ENCODE peak calls at places on chromosomes 4 and X, in eight cellular contexts. D is left lung, A is left ventricle myocardium inferior, V is HFF-Myc, F is brain microvascular endothelial cell, T is epithelial cell of esophagus, G is fibroblast of the aortic adventitia, Q is ascending aorta. P is an unnamed sample.

GRCh38 chr4:70721747-70722146 is at the start of gene RUFY3:
- DNase-seq in D (no peak), T (no peak), F (peak), V (peak), A (no peak), Q (no peak), G (peak), P (no peak)

GRCh38 chrX:77061022-77061421 is 386.2 kb upstream of the FGF16 start:
- DNase-seq in A (no peak), V (no peak), Q (no peak), T (no peak), D (no peak), G (no peak), F (no peak), P (no peak)

GRCh38 chrX:5907202-5907601 is 321.5 kb downstream of the NLGN4X start:
- DNase-seq in T (no peak), G (no peak), D (no peak), V (no peak), Q (no peak), A (no peak), F (no peak), P (no peak)

GRCh38 chr4:142160509-142160908 is 524.1 kb downstream of the IL15 start:
- DNase-seq in D (no peak), Q (no peak), F (no peak), V (no peak), A (no peak), G (peak), T (no peak), P (peak)

GRCh38 chr4:156190606-156191005 is 236.9 kb upstream of the CTSO start:
- DNase-seq in F (peak), G (peak), Q (no peak), T (peak), A (no peak), D (no peak), V (no peak), P (no peak)

GRCh38 chr4:118797558-118798142 is 38.3 kb downstream of the SEC24D start:
- DNase-seq in T (no peak), A (no peak), F (peak), G (peak), V (no peak), Q (no peak), D (no peak), P (no peak)

GRCh38 chr4:107006218-107006617 is 29.9 kb downstream of the DKK2 start:
- DNase-seq in A (no peak), Q (no peak), F (no peak), T (no peak), V (no peak), D (no peak), G (no peak), P (no peak)

GRCh38 chr4:146545102-146545501 is 23.4 kb upstream of the SLC10A7 start:
- DNase-seq in Q (no peak), T (peak), V (no peak), F (peak), A (no peak), D (no peak), G (peak), P (peak)

GRCh38 chr4:101782546-101782945 is 8.0 kb upstream of the BANK1 start:
- DNase-seq in T (peak), V (no peak), F (no peak), A (no peak), G (no peak), Q (no peak), D (no peak), P (no peak)

GRCh38 chr4:26905172-26905571 is 44.5 kb downstream of the STIM2 start:
- DNase-seq in A (no peak), D (no peak), F (no peak), G (no peak), T (no peak), V (no peak), Q (no peak), P (no peak)

GRCh38 chr4:54498661-54499111 is 159.1 kb upstream of the KIT start:
- DNase-seq in G (peak), A (no peak), Q (no peak), T (peak), F (peak), V (no peak), D (no peak), P (peak)

GRCh38 chrX:111165902-111166301 is 69.9 kb downstream of the PAK3 start:
- DNase-seq in A (no peak), D (no peak), F (no peak), Q (no peak), V (no peak), T (no peak), G (no peak), P (no peak)

GRCh38 chrX:111168314-111168713 is 72.3 kb downstream of the PAK3 start:
- DNase-seq in D (no peak), V (no peak), G (no peak), A (no peak), Q (no peak), F (no peak), T (peak), P (no peak)

GRCh38 chrX:111167334-111167733 is 71.3 kb downstream of the PAK3 start:
- DNase-seq in Q (no peak), T (no peak), G (no peak), V (no peak), A (no peak), D (no peak), F (no peak), P (no peak)

GRCh38 chrX:111169141-111169540 is 73.2 kb downstream of the PAK3 start:
- DNase-seq in T (peak), D (no peak), A (no peak), G (no peak), Q (no peak), F (no peak), V (no peak), P (no peak)

DNA sequence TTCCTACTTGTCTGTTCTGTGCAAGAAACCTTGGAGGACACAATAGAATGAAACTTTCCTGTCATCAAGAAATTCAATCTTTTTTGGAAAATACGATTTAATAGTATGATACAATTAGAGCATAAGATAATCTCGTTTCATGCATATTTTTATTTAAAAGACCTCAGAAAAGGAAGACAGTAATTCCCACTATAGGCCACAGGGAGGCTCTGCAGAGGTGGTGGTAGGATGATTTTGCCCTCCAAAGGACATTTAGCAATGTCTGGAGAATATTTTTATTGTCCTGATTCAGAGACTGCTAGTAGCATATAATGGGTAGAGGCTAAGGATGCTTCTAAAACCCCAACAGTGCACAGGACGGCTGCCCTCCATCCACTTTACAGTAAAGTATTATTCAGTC is 68.7 kb downstream of the PAK3 start:
- DNase-seq in D (no peak), A (no peak), V (no peak), F (no peak), Q (no peak), T (peak), G (peak), P (no peak)
- TF ChIP-seq CTCF in D (no peak), A (peak), V (no peak), F (peak), Q (peak), T (peak), G (peak), P (no peak)

DNA sequence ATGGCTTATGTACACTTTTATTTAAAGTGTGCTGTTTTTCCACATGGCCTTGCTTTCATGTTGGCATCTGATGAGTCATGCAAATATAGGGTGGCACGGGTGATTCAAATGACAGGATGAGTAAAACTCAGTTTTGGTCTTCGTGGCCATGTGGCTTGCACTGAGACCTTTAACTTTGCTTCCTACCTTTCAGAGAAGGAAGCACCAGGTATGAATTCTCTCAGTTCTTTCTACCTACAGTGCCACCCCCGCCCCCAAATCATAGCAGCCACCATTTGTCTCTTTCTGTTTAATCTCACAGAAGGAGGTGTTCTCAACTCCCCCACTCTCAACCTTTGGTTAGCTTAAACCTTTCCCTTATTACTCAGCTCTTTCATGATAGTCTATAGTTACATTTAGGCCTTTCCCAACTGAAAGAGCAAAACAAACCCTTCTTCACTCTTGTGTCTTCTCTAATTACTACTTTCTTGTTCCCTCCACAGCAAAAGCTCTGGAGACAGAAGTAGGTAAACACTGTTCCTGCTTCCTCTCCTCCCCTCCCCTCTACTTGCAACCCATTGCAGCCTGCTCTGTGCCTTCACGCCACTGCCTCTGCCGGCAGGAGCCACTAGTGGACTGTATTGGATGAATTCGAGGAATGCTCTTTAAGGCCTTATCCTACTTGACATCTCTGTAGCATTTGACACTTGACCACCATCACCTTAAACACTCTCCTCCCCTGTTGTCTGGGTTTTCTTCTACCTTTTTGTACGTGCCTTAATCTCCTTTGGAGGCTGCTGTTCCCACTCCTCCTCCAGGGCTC is 123.7 kb downstream of the AFF1 start:
- DNase-seq in G (no peak), T (peak), A (no peak), Q (no peak), D (no peak), F (no peak), V (no peak), P (peak)
- TF ChIP-seq CTCF in G (peak), T (no peak), A (peak), Q (no peak), D (no peak), F (peak), V (no peak), P (no peak)

GRCh38 chrX:150408561-150408960 is 45.4 kb downstream of the MAMLD1 start:
- DNase-seq in T (no peak), G (no peak), V (no peak), Q (no peak), D (no peak), A (no peak), F (no peak), P (no peak)

GRCh38 chrX:150408007-150408406 is 44.9 kb downstream of the MAMLD1 start:
- DNase-seq in A (no peak), T (no peak), G (no peak), Q (no peak), D (no peak), V (no peak), F (no peak), P (no peak)

GRCh38 chrX:150406559-150406958 is 43.4 kb downstream of the MAMLD1 start:
- DNase-seq in D (no peak), T (no peak), F (no peak), G (no peak), A (no peak), V (no peak), Q (no peak), P (no peak)

GRCh38 chrX:150405006-150405405 is 41.9 kb downstream of the MAMLD1 start:
- DNase-seq in F (no peak), G (peak), Q (no peak), D (no peak), T (no peak), V (no peak), A (no peak), P (no peak)

GRCh38 chrX:150405576-150405975 is 42.5 kb downstream of the MAMLD1 start:
- DNase-seq in Q (no peak), F (no peak), D (no peak), T (no peak), G (no peak), A (no peak), V (no peak), P (peak)
- TF ChIP-seq CTCF in Q (no peak), F (peak), D (no peak), T (no peak), G (no peak), A (peak), V (no peak), P (no peak)

GRCh38 chr4:122456228-122457106 is at the start of gene IL2:
- DNase-seq in V (no peak), G (no peak), F (no peak), Q (no peak), D (no peak), T (no peak), A (no peak), P (no peak)

GRCh38 chr4:122453384-122454000 is 3.0 kb downstream of the IL2 start:
- DNase-seq in F (no peak), T (no peak), A (no peak), D (no peak), G (no peak), V (no peak), Q (no peak), P (no peak)

GRCh38 chr4:122450847-122451246 is 5.7 kb downstream of the IL2 start:
- DNase-seq in G (peak), T (peak), F (peak), A (no peak), Q (no peak), V (peak), D (no peak), P (peak)
- TF ChIP-seq CTCF in G (peak), T (peak), F (peak), A (no peak), Q (no peak), V (peak), D (no peak), P (no peak)

GRCh38 chr4:92996533-92996932 is 692.8 kb downstream of the GRID2 start:
- DNase-seq in T (no peak), Q (no peak), A (no peak), G (no peak), D (no peak), F (no peak), V (no peak), P (no peak)

GRCh38 chr4:93002240-93002639 is 698.5 kb downstream of the GRID2 start:
- DNase-seq in T (no peak), Q (no peak), A (no peak), V (no peak), F (no peak), G (no peak), D (no peak), P (no peak)

DNA sequence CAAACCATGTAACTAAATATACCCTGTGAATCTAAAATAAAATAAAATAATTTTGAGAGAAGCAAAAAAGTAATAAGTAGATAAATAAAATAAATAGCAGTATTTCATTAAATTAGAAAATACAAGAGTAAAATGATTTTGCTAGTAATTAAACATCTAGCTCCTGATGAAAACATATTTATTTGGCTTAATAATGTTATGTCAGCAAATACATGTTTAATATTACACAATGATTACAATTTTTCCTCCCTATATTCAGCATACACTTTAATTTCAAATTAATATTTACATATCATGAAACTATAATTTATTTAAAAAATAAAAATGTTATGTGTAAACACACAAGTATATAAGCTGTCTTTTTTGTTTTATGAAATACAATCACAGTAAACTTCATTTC is 697.1 kb downstream of the GRID2 start:
- DNase-seq in G (no peak), F (no peak), Q (no peak), A (no peak), V (no peak), T (no peak), D (no peak), P (no peak)
- TF ChIP-seq CTCF in G (no peak), F (no peak), Q (no peak), A (no peak), V (no peak), T (no peak), D (no peak), P (no peak)

GRCh38 chrX:148135738-148136137 is 154.6 kb downstream of the FMR1NB start:
- DNase-seq in F (no peak), G (peak), V (no peak), D (no peak), T (peak), A (no peak), Q (no peak), P (no peak)

GRCh38 chrX:148134578-148134977 is 153.4 kb downstream of the FMR1NB start:
- DNase-seq in Q (no peak), T (no peak), D (no peak), G (no peak), A (no peak), F (no peak), V (no peak), P (no peak)

DNA sequence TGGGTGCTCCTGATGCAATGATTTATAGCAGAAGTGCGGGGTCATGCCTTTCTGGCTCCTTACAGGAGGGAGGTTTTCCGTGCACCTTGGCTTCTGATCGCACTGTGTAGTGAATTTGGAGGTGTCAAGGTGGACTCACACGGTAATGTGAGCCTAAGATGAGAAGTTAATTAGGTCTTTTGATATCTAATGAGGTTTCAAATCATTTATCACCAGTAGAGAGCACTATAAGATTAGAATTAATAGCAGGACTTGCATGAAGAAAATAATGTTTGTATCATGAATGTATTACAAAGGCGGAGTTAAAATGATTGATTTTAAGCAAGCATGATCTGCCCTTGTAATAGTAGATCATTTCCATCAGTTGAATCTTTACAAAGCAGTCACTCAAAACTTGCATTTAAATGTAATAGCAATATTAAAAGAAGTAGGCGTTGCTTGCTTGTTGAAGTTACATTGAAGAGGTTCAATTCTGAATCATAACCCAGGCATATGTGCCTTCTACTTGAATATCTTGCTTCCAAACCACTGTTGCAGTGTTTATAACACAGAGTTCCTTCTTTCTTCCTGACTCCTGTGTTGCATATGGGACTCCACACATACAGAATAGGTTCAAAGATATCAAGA is 152.1 kb downstream of the FMR1NB start:
- DNase-seq in Q (no peak), F (no peak), A (no peak), V (no peak), G (peak), T (peak), D (no peak), P (no peak)
- TF ChIP-seq CTCF in Q (no peak), F (no peak), A (peak), V (no peak), G (no peak), T (no peak), D (no peak), P (no peak)

P was measured in Calu3.